ENCODE peak calls at places on chromosome 15, in nine cellular contexts. T is HL-60, J is body of pancreas, V is pancreas, R is H9, M is left lung, L is cardiac muscle cell, K is uterus, I is fibroblast of villous mesenchyme. W is an unnamed sample.

GRCh38 chr15:65414841-65415621 is 7.7 kb downstream of the IGDCC4 start:
- DNase-seq in T (no peak), J (peak), V (peak), R (peak), M (no peak), L (peak), K (peak), I (peak), W (peak)

GRCh38 chr15:66085128-66085527 is 168.4 kb downstream of the MEGF11 start:
- DNase-seq in T (peak), J (no peak), V (no peak), R (peak), M (no peak), L (no peak), K (no peak), I (no peak), W (no peak)

GRCh38 chr15:41291065-41291631 is 41.2 kb downstream of the OIP5 start:
- DNase-seq in T (peak), J (no peak), V (no peak), R (no peak), M (peak), L (no peak), K (no peak), I (no peak), W (no peak)

GRCh38 chr15:32794973-32795372 is 77.2 kb downstream of the GREM1 start:
- DNase-seq in T (no peak), J (no peak), V (no peak), R (no peak), M (no peak), L (no peak), K (no peak), I (peak), W (no peak)

GRCh38 chr15:38705421-38706219 is 141.0 kb upstream of the RASGRP1 start:
- DNase-seq in T (no peak), J (no peak), V (no peak), R (no peak), M (no peak), L (no peak), K (no peak), I (no peak), W (no peak)

GRCh38 chr15:37007301-37007700 is 93.0 kb downstream of the MEIS2 start:
- DNase-seq in T (no peak), J (no peak), V (no peak), R (no peak), M (no peak), L (no peak), K (no peak), I (no peak), W (no peak)

GRCh38 chr15:68055224-68055705 is 1.1 kb downstream of the PIAS1 start:
- DNase-seq in T (peak), J (peak), V (no peak), R (no peak), M (no peak), L (peak), K (no peak), I (peak), W (peak)

GRCh38 chr15:29668120-29668602 is 154.1 kb downstream of the TJP1 start:
- DNase-seq in T (peak), J (peak), V (peak), R (peak), M (peak), L (peak), K (peak), I (peak), W (peak)

GRCh38 chr15:76483018-76483417 is 146.4 kb downstream of the ISL2 start:
- DNase-seq in T (no peak), J (no peak), V (no peak), R (no peak), M (no peak), L (no peak), K (no peak), I (no peak), W (no peak)

GRCh38 chr15:39139431-39140059 is 441.3 kb upstream of the THBS1 start:
- DNase-seq in T (no peak), J (no peak), V (no peak), R (no peak), M (no peak), L (no peak), K (no peak), I (no peak), W (no peak)

GRCh38 chr15:76330281-76330680 is 6.3 kb upstream of the ISL2 start:
- DNase-seq in T (peak), J (peak), V (peak), R (peak), M (no peak), L (peak), K (no peak), I (peak), W (peak)

GRCh38 chr15:27175479-27176153 is 204.6 kb downstream of the GABRG3 start:
- DNase-seq in T (no peak), J (no peak), V (no peak), R (peak), M (no peak), L (no peak), K (no peak), I (no peak), W (no peak)

GRCh38 chr15:48940508-48940907 is 23.2 kb downstream of the SHC4 start:
- DNase-seq in T (no peak), J (no peak), V (no peak), R (no peak), M (no peak), L (no peak), K (no peak), I (peak), W (no peak)
- TF ChIP-seq CTCF in T (no peak), J (no peak), V (no peak), R (no peak), M (no peak), L (no peak), K (no peak), I (no peak), W (no peak)

GRCh38 chr15:70095387-70096214 is 2.1 kb downstream of the TLE3 start:
- DNase-seq in T (peak), J (peak), V (peak), R (peak), M (peak), L (peak), K (peak), I (no peak), W (peak)
- TF ChIP-seq CTCF in T (no peak), J (no peak), V (no peak), R (peak), M (no peak), L (no peak), K (no peak), I (no peak), W (no peak)

GRCh38 chr15:56739964-56740640 is 6.8 kb upstream of the ZNF280D start:
- DNase-seq in T (peak), J (peak), V (no peak), R (peak), M (no peak), L (no peak), K (no peak), I (no peak), W (no peak)
- TF ChIP-seq CTCF in T (peak), J (peak), V (no peak), R (peak), M (no peak), L (no peak), K (no peak), I (peak), W (peak)

DNA sequence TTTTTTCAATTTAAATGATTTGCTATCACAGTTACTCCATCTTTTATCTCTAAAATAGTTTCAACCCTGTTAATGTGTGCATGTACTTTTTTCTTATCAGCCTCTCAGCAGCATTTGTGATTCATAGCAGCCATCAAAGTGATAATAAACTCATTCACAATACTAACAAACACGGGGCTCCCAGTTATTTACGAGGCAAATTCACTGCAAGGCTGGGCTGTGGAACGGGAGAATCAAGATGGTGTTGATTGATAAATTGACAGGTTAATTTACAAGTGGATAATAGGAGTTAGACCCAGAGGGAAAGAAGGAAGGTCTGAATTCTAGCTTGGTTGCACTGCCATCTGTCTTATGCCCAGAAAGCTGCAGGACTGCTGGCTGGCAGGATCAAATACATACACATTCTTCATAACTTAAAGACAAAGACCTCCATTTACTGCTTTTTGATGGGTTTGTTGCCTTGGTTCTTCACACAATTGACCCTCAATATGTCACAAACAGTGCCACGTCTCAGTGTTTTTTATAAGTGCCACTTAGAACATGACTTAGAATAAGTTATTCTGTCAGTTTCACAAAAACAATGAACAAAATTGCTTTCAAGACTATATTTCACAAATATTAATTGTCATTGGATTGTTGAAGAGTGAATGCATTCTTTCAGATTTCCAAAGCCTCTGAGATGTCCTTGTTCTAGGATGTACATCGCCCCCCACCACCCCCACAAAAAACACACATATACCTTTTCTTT is 562.8 kb downstream of the NR2F2 start:
- DNase-seq in T (peak), J (no peak), V (no peak), R (no peak), M (no peak), L (peak), K (no peak), I (peak), W (peak)
- TF ChIP-seq CTCF in T (peak), J (peak), V (no peak), R (peak), M (peak), L (peak), K (peak), I (peak), W (peak)

GRCh38 chr15:80674245-80674614 is 20.9 kb upstream of the ABHD17C start:
- DNase-seq in T (no peak), J (no peak), V (no peak), R (no peak), M (no peak), L (no peak), K (no peak), I (peak), W (no peak)
- TF ChIP-seq CTCF in T (no peak), J (no peak), V (no peak), R (no peak), M (no peak), L (no peak), K (no peak), I (no peak), W (no peak)

GRCh38 chr15:79037848-79038247 is 52.7 kb downstream of the RASGRF1 start:
- DNase-seq in T (no peak), J (no peak), V (no peak), R (no peak), M (no peak), L (no peak), K (no peak), I (no peak), W (no peak)
- TF ChIP-seq CTCF in T (no peak), J (no peak), V (no peak), R (no peak), M (no peak), L (no peak), K (no peak), I (no peak), W (no peak)

DNA sequence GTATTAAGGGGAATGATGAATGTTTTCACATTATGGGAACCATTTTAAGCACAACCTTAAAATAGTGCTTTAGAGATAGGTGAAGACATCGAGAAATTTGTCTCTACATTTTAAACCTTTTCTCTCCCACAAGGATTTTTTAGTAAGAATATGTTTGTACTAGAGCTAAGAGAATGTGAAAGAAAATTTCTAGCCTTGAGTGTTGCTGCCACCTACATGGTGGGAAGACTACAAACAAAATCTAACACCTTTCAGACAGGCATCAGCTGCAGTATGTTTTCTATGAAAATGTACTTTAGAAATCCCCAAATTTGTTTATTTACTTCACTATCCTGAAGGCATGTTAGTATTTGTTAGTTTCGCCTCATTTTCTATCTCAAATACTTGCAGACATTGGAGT is 247.4 kb downstream of the WDR72 start:
- DNase-seq in T (no peak), J (peak), V (no peak), R (no peak), M (no peak), L (no peak), K (no peak), I (no peak), W (no peak)
- TF ChIP-seq CTCF in T (no peak), J (peak), V (peak), R (peak), M (no peak), L (no peak), K (no peak), I (no peak), W (peak)

DNA sequence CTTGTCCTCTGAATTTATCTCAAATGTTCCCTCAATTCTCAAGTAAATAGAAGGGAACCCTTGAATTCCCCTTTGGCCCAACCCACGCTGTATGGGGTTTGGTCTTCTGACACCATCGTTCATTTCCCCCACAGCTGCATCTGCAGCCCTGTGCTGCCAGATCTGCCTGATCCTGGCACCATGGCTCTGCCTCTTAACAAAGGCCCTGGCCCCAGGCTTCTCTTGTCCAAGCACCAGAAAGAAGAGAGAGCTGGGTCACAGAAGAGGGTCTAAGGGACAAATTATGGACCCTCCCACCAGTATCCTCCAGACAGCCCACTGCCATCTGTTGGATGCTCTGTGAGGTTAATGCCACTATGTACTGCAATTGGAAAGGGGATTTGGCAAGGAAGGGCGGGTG is 1.8 kb downstream of the MAP1A start:
- DNase-seq in T (no peak), J (no peak), V (no peak), R (no peak), M (no peak), L (no peak), K (no peak), I (no peak), W (no peak)
- TF ChIP-seq CTCF in T (no peak), J (no peak), V (no peak), R (no peak), M (no peak), L (no peak), K (no peak), I (no peak), W (no peak)

DNA sequence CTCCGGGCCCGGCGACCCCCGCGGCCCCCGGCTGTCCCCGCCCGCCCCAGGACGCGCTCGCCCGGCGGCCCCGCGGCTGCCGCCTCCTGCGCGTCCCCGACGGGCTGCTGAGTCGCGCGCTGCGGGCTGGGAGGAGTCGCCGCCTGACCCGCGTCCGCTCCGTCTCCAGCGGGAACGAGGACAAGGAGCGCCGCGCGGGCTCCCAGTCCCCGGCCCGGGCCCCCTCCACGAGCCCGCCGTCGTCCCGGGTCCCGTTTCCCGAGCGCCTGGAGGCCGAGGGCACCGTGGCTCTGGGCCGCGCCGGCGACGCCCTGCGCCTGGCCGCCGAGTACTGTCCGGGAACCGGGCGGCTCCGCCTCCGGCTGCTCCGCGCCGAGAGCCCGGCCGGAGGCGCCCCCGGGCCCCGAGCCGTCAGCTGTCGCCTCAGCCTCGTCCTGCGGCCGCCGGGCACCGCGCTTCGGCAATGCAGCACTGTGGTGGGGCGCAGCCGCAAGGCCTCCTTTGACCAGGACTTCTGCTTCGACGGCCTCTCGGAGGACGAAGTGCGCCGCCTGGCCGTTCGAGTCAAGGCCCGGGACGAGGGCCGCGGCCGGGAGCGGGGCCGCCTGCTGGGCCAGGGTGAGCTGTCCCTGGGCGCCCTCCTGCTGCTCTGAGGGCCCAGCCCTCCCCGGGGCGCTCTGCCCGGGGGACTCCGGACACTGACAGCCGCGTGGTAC is 1.5 kb downstream of the C2CD4A start:
- DNase-seq in T (peak), J (peak), V (peak), R (peak), M (peak), L (peak), K (peak), I (peak), W (peak)
- TF ChIP-seq CTCF in T (no peak), J (no peak), V (no peak), R (peak), M (peak), L (peak), K (peak), I (peak), W (no peak)